ENCODE peak calls at places on chromosomes 12 and 14, in seven cellular contexts. Z is HCT116, H is Panc1, U is K562, N is HepG2, M is GM12878, Q is SK-N-SH. O is an unnamed sample.

GRCh38 chr14:58950555-58950954 is 237.9 kb upstream of the DAAM1 start:
- DNase-seq in U (no peak), N (no peak), Q (no peak), Z (no peak), M (no peak), H (no peak), O (no peak)

GRCh38 chr12:32742133-32742532 is 13.6 kb downstream of the YARS2 start:
- DNase-seq in Z (no peak), Q (no peak), H (no peak), N (no peak), U (no peak), M (no peak), O (no peak)

GRCh38 chr12:3365416-3366385 is 125.3 kb upstream of the PRMT8 start:
- DNase-seq in H (no peak), Q (peak), Z (no peak), U (no peak), M (no peak), N (no peak), O (peak)

GRCh38 chr14:35158951-35159653 is 36.8 kb downstream of the PRORP start:
- DNase-seq in U (no peak), Q (no peak), H (no peak), N (peak), M (no peak), Z (no peak), O (no peak)

GRCh38 chr12:101695698-101696097 is 1.7 kb upstream of the CHPT1 start:
- DNase-seq in N (peak), H (no peak), Q (no peak), U (no peak), Z (no peak), M (no peak), O (no peak)

GRCh38 chr12:6542209-6543009 is 8.1 kb downstream of the GAPDH start:
- DNase-seq in H (no peak), Z (no peak), N (peak), U (no peak), Q (no peak), M (no peak), O (no peak)

GRCh38 chr12:45762185-45763110 is 32.9 kb downstream of the ARID2 start:
- DNase-seq in Z (peak), N (peak), H (no peak), U (no peak), Q (peak), M (no peak), O (no peak)

GRCh38 chr14:79631276-79631675 is 580.0 kb downstream of the DIO2 start:
- DNase-seq in N (no peak), M (no peak), Z (no peak), H (no peak), Q (no peak), U (no peak), O (peak)

GRCh38 chr12:53506881-53507719 is at the start of gene NPFF:
- DNase-seq in N (no peak), H (no peak), M (no peak), Z (no peak), Q (no peak), U (no peak), O (no peak)

GRCh38 chr14:94644102-94644535 is 31.9 kb downstream of the SERPINA3 start:
- DNase-seq in N (no peak), Q (no peak), H (no peak), U (no peak), M (no peak), Z (no peak), O (no peak)

GRCh38 chr14:64673748-64674147 is 30.5 kb upstream of the PLEKHG3 start:
- DNase-seq in U (no peak), Z (no peak), Q (no peak), H (no peak), M (peak), N (no peak), O (no peak)

GRCh38 chr14:34920339-34920738 is 45.2 kb upstream of the BAZ1A start:
- DNase-seq in H (no peak), Q (no peak), N (no peak), Z (no peak), U (no peak), M (no peak), O (no peak)

GRCh38 chr12:110565919-110566871 is 16.9 kb downstream of the PPTC7 start:
- DNase-seq in U (no peak), M (no peak), N (peak), Q (no peak), Z (no peak), H (no peak), O (no peak)

GRCh38 chr12:52903285-52903854 is 1.5 kb downstream of the KRT8 start:
- DNase-seq in Z (no peak), H (no peak), Q (peak), M (no peak), N (peak), U (peak), O (peak)

GRCh38 chr12:90085491-90086274 is 377.0 kb upstream of the ATP2B1 start:
- DNase-seq in N (no peak), Q (no peak), U (no peak), H (no peak), M (no peak), Z (no peak), O (no peak)

GRCh38 chr14:92753250-92753649 is 4.8 kb upstream of the LGMN start:
- DNase-seq in H (no peak), M (no peak), Q (no peak), U (no peak), N (no peak), Z (no peak), O (no peak)

GRCh38 chr14:61575751-61576150 is 119.6 kb upstream of the HIF1A start:
- DNase-seq in M (no peak), N (no peak), U (no peak), Z (no peak), H (no peak), Q (no peak), O (no peak)

GRCh38 chr12:24605916-24606315 is 343.0 kb downstream of the BCAT1 start:
- DNase-seq in H (no peak), M (no peak), U (no peak), N (no peak), Q (no peak), Z (no peak), O (no peak)

GRCh38 chr14:35365130-35366047 is 39.2 kb downstream of the NFKBIA start:
- DNase-seq in Z (peak), N (peak), Q (no peak), H (peak), U (peak), M (no peak), O (no peak)

GRCh38 chr14:105143451-105144230 is 24.9 kb downstream of the JAG2 start:
- DNase-seq in M (no peak), H (no peak), Q (peak), U (no peak), N (no peak), Z (no peak), O (no peak)

GRCh38 chr12:1320021-1320420 is 274.4 kb downstream of the FBXL14 start:
- DNase-seq in Q (no peak), U (no peak), Z (no peak), N (no peak), H (no peak), M (no peak), O (no peak)

GRCh38 chr12:11769723-11770514 is 120.4 kb downstream of the ETV6 start:
- DNase-seq in Q (no peak), Z (no peak), U (no peak), N (no peak), M (no peak), H (no peak), O (no peak)

GRCh38 chr14:30921305-30921704 is 46.9 kb downstream of the COCH start:
- DNase-seq in H (no peak), Q (no peak), M (no peak), U (no peak), N (no peak), Z (no peak), O (no peak)

GRCh38 chr14:53153702-53154112 is 584 bp upstream of the DDHD1 start:
- DNase-seq in H (no peak), Q (no peak), N (no peak), M (no peak), U (no peak), Z (no peak), O (no peak)

GRCh38 chr14:51095854-51096823 is 1.2 kb upstream of the TRIM9 start:
- DNase-seq in U (no peak), H (no peak), Z (no peak), Q (peak), N (no peak), M (no peak), O (no peak)

GRCh38 chr12:89354630-89354931 is 2.3 kb upstream of the DUSP6 start:
- DNase-seq in Q (no peak), M (no peak), N (no peak), Z (no peak), U (no peak), H (no peak), O (no peak)

GRCh38 chr12:15788266-15789214 is 648 bp downstream of the EPS8 start:
- DNase-seq in H (no peak), N (peak), M (peak), Q (no peak), Z (peak), U (peak), O (no peak)

DNA sequence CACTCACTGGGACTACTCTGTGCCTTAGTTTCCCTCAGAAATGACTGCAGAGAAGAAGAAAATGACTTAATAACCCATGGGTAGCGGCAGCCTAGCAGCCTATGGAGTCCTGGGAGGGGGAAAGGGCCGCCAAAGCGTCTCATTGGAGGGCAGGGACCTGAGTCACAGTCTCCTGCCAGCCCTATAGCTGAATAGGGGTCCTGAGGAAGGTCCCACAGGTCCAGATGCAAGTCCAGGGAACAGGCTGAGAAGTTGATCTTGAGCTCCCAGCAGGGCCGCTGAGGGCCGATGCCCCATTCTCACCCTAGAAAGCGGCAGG is 1.4 kb downstream of the HDAC7 start:
- DNase-seq in N (no peak), Z (no peak), M (no peak), Q (no peak), H (no peak), U (no peak), O (no peak)
- TF ChIP-seq SIN3A in N (no peak), Z (no peak), M (no peak), Q (no peak), H (no peak), U (no peak), O (no peak)

GRCh38 chr12:93616584-93617101 is 44.2 kb downstream of the SOCS2 start:
- DNase-seq in N (no peak), H (no peak), Q (no peak), M (no peak), Z (no peak), U (no peak), O (peak)
- TF ChIP-seq SIN3A in N (no peak), H (no peak), Q (no peak), M (no peak), Z (no peak), U (no peak), O (no peak)

GRCh38 chr12:49019435-49020317 is 1.1 kb upstream of the PRKAG1 start:
- DNase-seq in Q (peak), N (peak), U (peak), Z (no peak), H (no peak), M (no peak), O (no peak)

GRCh38 chr12:49019120-49019430 is 499 bp upstream of the PRKAG1 start:
- DNase-seq in M (no peak), N (no peak), Q (no peak), H (no peak), U (no peak), Z (no peak), O (no peak)

GRCh38 chr12:49020441-49020840 is 1.9 kb upstream of the PRKAG1 start:
- DNase-seq in Z (no peak), H (no peak), U (no peak), N (no peak), Q (peak), M (no peak), O (no peak)

GRCh38 chr12:49018282-49019119 is at the start of gene PRKAG1:
- DNase-seq in H (peak), Z (peak), U (peak), N (peak), Q (peak), M (peak), O (peak)

GRCh38 chr12:49017764-49018281 is 753 bp downstream of the PRKAG1 start:
- DNase-seq in Q (peak), Z (no peak), N (peak), M (no peak), U (no peak), H (no peak), O (no peak)
- TF ChIP-seq SIN3A in Q (peak), Z (no peak), N (no peak), M (no peak), U (no peak), H (no peak), O (no peak)

GRCh38 chr12:65597527-65597926 is 226.8 kb upstream of the HMGA2 start:
- DNase-seq in H (no peak), N (no peak), Z (no peak), Q (no peak), M (no peak), U (peak), O (no peak)
- TF ChIP-seq SIN3A in H (no peak), N (no peak), Z (no peak), Q (no peak), M (no peak), U (no peak), O (no peak)

DNA sequence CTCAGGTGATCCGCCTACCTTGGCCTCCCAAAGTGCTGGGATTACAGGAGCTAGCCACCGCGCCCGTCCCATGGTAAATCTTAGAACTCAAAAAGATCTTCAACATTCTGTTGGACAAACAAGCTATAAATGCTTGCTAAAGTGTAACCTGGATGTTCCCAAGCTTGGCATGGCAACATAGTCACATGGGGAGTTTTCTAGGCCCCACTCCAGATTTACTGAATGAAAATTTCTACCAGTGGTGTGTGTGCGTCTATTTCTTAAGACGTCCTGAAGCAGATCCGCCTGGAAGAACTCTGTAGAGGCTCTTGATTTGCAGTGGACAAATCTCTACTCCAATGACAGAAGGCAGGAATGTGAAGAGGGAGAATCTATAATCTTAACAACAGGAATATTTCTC is 59.9 kb downstream of the ZFYVE21 start:
- DNase-seq in U (no peak), M (no peak), N (no peak), H (no peak), Q (no peak), Z (no peak), O (no peak)
- TF ChIP-seq SIN3A in U (no peak), M (no peak), N (no peak), H (no peak), Q (no peak), Z (no peak), O (no peak)

GRCh38 chr12:114693532-114693931 is 9.6 kb upstream of the TBX3 start:
- DNase-seq in N (no peak), H (no peak), Z (no peak), M (no peak), Q (no peak), U (no peak), O (no peak)

GRCh38 chr12:114691196-114691595 is 7.2 kb upstream of the TBX3 start:
- DNase-seq in Q (peak), M (no peak), N (no peak), Z (no peak), H (no peak), U (no peak), O (no peak)

GRCh38 chr12:114690267-114691135 is 6.5 kb upstream of the TBX3 start:
- DNase-seq in H (no peak), N (no peak), M (no peak), Z (no peak), Q (peak), U (no peak), O (no peak)

GRCh38 chr12:114692558-114693531 is 8.9 kb upstream of the TBX3 start:
- DNase-seq in M (no peak), Q (peak), Z (no peak), U (no peak), H (no peak), N (no peak), O (no peak)

DNA sequence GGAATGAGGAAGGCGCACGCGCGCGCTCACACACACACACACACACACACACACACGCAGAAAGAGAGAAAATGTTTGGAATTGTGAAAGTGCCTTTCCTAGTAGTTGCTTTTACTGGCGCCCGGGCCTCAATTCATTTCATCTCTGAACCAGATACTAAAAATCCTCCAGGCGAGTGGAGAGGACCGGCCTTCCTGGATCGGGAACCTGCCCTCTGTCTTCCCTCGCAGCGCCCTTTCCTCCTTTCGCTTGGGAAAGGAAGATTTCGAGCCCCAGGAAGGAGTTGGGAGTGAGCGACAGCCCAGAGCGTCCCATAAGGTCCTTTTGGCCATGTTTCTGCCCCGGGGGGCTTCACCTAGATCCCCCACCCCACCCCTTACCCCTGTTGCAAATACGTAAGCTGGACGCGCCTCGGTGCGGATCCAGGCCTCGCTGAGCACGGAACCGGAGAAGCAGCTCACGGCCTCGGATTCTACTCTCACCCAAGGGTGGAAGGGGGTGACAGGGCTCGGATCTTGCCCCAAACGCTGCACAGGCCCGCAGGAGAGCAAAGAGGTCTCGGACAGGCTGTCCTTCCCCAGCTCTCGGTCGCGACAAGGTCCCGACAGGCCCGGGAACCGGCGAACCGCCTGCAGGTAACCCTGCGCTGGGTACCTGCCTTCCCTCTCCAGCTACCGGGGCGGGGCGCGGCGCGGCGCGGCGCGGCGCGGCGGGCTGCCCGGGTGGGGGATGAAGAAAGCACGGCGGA is 8.0 kb upstream of the TBX3 start:
- DNase-seq in U (no peak), M (no peak), Z (no peak), N (no peak), Q (peak), H (no peak), O (no peak)
- TF ChIP-seq SIN3A in U (no peak), M (no peak), Z (no peak), N (no peak), Q (no peak), H (no peak), O (no peak)

DNA sequence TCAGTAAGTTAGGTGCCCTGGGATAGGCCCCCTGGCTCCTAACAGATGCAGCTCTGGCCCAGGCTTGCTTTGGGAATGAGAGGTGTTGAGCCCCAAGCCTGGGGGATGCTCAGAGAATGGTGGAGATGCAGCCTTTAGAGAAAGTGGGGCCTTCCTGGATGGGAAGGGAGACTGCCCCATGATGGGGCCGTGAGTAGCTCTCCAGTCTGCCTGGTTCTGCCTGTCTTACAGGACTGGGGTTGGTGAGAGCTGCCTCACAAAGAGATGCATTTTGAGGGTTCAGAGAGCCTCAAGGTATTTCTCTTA is 523 bp upstream of the VRTN start:
- DNase-seq in U (no peak), M (no peak), Z (no peak), N (no peak), H (no peak), Q (no peak), O (no peak)
- TF ChIP-seq SIN3A in U (no peak), M (no peak), Z (no peak), N (no peak), H (no peak), Q (no peak), O (no peak)

GRCh38 chr12:113194971-113195391 is 9.5 kb downstream of the RITA1 start:
- DNase-seq in U (peak), M (no peak), Q (peak), H (no peak), Z (no peak), N (no peak), O (no peak)
- TF ChIP-seq SIN3A in U (no peak), M (no peak), Q (no peak), H (no peak), Z (no peak), N (no peak), O (no peak)

GRCh38 chr12:107774349-107775029 is at the start of gene ASCL4:
- DNase-seq in M (no peak), N (no peak), Z (no peak), U (no peak), H (no peak), Q (no peak), O (no peak)
- TF ChIP-seq SIN3A in M (no peak), N (no peak), Z (no peak), U (no peak), H (no peak), Q (no peak), O (no peak)

DNA sequence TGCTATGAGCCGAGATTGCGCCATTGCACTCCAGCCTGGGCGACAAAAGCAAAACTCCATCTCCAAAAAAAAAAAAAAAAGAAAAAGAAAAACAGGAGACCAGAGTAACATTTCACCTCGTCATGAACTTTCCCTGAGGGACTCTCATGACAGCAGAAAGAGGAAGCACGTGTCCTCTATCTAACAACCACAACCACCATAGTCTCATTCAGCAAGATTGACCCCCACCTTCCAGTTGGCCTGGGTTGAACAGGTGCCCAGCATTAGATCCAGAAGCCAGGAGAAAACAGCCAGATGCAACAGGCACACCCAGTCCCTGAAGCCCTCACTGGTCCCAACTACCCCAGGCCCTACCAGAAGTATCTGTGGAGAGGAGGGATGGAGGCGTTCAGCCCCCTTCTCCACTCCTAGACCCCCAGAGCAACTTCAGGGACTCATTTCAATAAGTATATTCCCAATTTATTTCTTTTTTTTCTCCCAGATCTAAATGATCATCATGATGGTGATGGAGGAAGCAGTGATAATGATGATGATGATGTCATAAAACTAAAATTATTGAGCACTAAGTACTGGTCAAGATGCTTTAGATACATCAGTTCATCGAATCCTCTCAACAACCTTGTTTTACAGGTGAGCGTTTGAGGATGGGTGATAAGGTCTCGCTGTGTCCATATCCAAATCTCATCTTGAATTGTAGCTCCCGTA is 235.0 kb downstream of the EFCAB11 start:
- DNase-seq in M (no peak), Q (no peak), H (no peak), U (no peak), N (no peak), Z (no peak), O (no peak)
- TF ChIP-seq SIN3A in M (no peak), Q (no peak), H (no peak), U (no peak), N (no peak), Z (no peak), O (no peak)

O was measured in H1.